ENCODE peak calls at places on chromosomes 13 and 19, in six cellular contexts. One of them, this sample, is unnamed.

GRCh38 chr13:113105032-113105993 is at the start of gene F7:
- DNase-seq in fibroblast of pulmonary artery: no peak
- DNase-seq in AG20443: peak; percentile 39
- DNase-seq in stimulated activated CD4-positive, alpha-beta T cell treated with anti-CD3 and anti-CD28 coated beads, Interleukin-1b, Interleukin-23, amount 100 ng/mL, for 24 hours: no peak
- DNase-seq in IMR-90: peak; percentile 45
- DNase-seq in GF-D8: no peak
- DNase-seq in this sample: no peak

GRCh38 chr19:18637644-18638630 is 1.1 kb downstream of the KLHL26 start:
- DNase-seq in GF-D8: no peak
- DNase-seq in fibroblast of pulmonary artery: no peak
- DNase-seq in stimulated activated CD4-positive, alpha-beta T cell treated with anti-CD3 and anti-CD28 coated beads, Interleukin-1b, Interleukin-23, amount 100 ng/mL, for 24 hours: no peak
- DNase-seq in AG20443: no peak
- DNase-seq in IMR-90: no peak
- DNase-seq in this sample: peak; percentile 20

GRCh38 chr19:8580710-8581281 is 3.6 kb upstream of the MYO1F start:
- DNase-seq in AG20443: peak; percentile 83
- DNase-seq in fibroblast of pulmonary artery: peak; percentile 77
- DNase-seq in GF-D8: peak; percentile 21
- DNase-seq in IMR-90: peak; percentile 66
- DNase-seq in stimulated activated CD4-positive, alpha-beta T cell treated with anti-CD3 and anti-CD28 coated beads, Interleukin-1b, Interleukin-23, amount 100 ng/mL, for 24 hours: peak; percentile 69
- DNase-seq in this sample: peak; percentile 78

GRCh38 chr19:17686592-17687042 is 1.5 kb downstream of the UNC13A start:
- DNase-seq in GF-D8: no peak
- DNase-seq in fibroblast of pulmonary artery: peak; percentile 21
- DNase-seq in AG20443: peak; percentile 58
- DNase-seq in stimulated activated CD4-positive, alpha-beta T cell treated with anti-CD3 and anti-CD28 coated beads, Interleukin-1b, Interleukin-23, amount 100 ng/mL, for 24 hours: no peak
- DNase-seq in IMR-90: no peak
- DNase-seq in this sample: no peak

GRCh38 chr19:39448271-39448670 is 2.9 kb downstream of the SUPT5H start:
- DNase-seq in fibroblast of pulmonary artery: no peak
- DNase-seq in stimulated activated CD4-positive, alpha-beta T cell treated with anti-CD3 and anti-CD28 coated beads, Interleukin-1b, Interleukin-23, amount 100 ng/mL, for 24 hours: no peak
- DNase-seq in IMR-90: peak; percentile 51
- DNase-seq in AG20443: peak; percentile 55
- DNase-seq in GF-D8: no peak
- DNase-seq in this sample: no peak

GRCh38 chr13:105266615-105267014 is 1268.8 kb downstream of the EFNB2 start:
- DNase-seq in IMR-90: no peak
- DNase-seq in AG20443: no peak
- DNase-seq in stimulated activated CD4-positive, alpha-beta T cell treated with anti-CD3 and anti-CD28 coated beads, Interleukin-1b, Interleukin-23, amount 100 ng/mL, for 24 hours: no peak
- DNase-seq in GF-D8: no peak
- DNase-seq in fibroblast of pulmonary artery: no peak
- DNase-seq in this sample: no peak

GRCh38 chr13:51739403-51740112 is 64.4 kb downstream of the DHRS12 start:
- DNase-seq in GF-D8: no peak
- DNase-seq in stimulated activated CD4-positive, alpha-beta T cell treated with anti-CD3 and anti-CD28 coated beads, Interleukin-1b, Interleukin-23, amount 100 ng/mL, for 24 hours: no peak
- DNase-seq in fibroblast of pulmonary artery: peak; percentile 29
- DNase-seq in IMR-90: no peak
- DNase-seq in AG20443: peak; percentile 15
- DNase-seq in this sample: no peak

GRCh38 chr13:22278336-22278929 is 607.6 kb downstream of the FGF9 start:
- DNase-seq in stimulated activated CD4-positive, alpha-beta T cell treated with anti-CD3 and anti-CD28 coated beads, Interleukin-1b, Interleukin-23, amount 100 ng/mL, for 24 hours: peak; percentile 38
- DNase-seq in IMR-90: peak; percentile 63
- DNase-seq in fibroblast of pulmonary artery: no peak
- DNase-seq in AG20443: peak; percentile 50
- DNase-seq in GF-D8: no peak
- DNase-seq in this sample: peak; percentile 38

GRCh38 chr13:24854311-24854710 is 90.3 kb downstream of the RNF17 start:
- DNase-seq in GF-D8: no peak
- DNase-seq in stimulated activated CD4-positive, alpha-beta T cell treated with anti-CD3 and anti-CD28 coated beads, Interleukin-1b, Interleukin-23, amount 100 ng/mL, for 24 hours: no peak
- DNase-seq in IMR-90: peak; percentile 2
- DNase-seq in fibroblast of pulmonary artery: peak; percentile 2
- DNase-seq in AG20443: no peak
- DNase-seq in this sample: no peak

GRCh38 chr19:21604351-21604926 is 99.0 kb downstream of the ZNF429 start:
- DNase-seq in IMR-90: peak; percentile 21
- DNase-seq in stimulated activated CD4-positive, alpha-beta T cell treated with anti-CD3 and anti-CD28 coated beads, Interleukin-1b, Interleukin-23, amount 100 ng/mL, for 24 hours: no peak
- DNase-seq in AG20443: peak; percentile 40
- DNase-seq in fibroblast of pulmonary artery: no peak
- DNase-seq in GF-D8: peak; percentile 18
- DNase-seq in this sample: peak; percentile 4

GRCh38 chr19:49870309-49870901 is 3.0 kb upstream of the PNKP start:
- DNase-seq in stimulated activated CD4-positive, alpha-beta T cell treated with anti-CD3 and anti-CD28 coated beads, Interleukin-1b, Interleukin-23, amount 100 ng/mL, for 24 hours: no peak
- DNase-seq in fibroblast of pulmonary artery: no peak
- DNase-seq in AG20443: no peak
- DNase-seq in GF-D8: no peak
- DNase-seq in IMR-90: no peak
- DNase-seq in this sample: no peak

GRCh38 chr13:113109151-113110047 is 3.8 kb downstream of the F7 start:
- DNase-seq in GF-D8: no peak
- DNase-seq in IMR-90: no peak
- DNase-seq in AG20443: no peak
- DNase-seq in fibroblast of pulmonary artery: no peak
- DNase-seq in stimulated activated CD4-positive, alpha-beta T cell treated with anti-CD3 and anti-CD28 coated beads, Interleukin-1b, Interleukin-23, amount 100 ng/mL, for 24 hours: no peak
- DNase-seq in this sample: no peak

GRCh38 chr19:13538854-13539253 is 32.6 kb upstream of the CACNA1A start:
- DNase-seq in fibroblast of pulmonary artery: no peak
- DNase-seq in stimulated activated CD4-positive, alpha-beta T cell treated with anti-CD3 and anti-CD28 coated beads, Interleukin-1b, Interleukin-23, amount 100 ng/mL, for 24 hours: no peak
- DNase-seq in GF-D8: no peak
- DNase-seq in AG20443: no peak
- DNase-seq in IMR-90: no peak
- DNase-seq in this sample: no peak

GRCh38 chr13:46211116-46211515 is 612 bp upstream of the LRRC63 start:
- DNase-seq in fibroblast of pulmonary artery: no peak
- DNase-seq in IMR-90: no peak
- DNase-seq in AG20443: no peak
- DNase-seq in GF-D8: peak; percentile 51
- DNase-seq in stimulated activated CD4-positive, alpha-beta T cell treated with anti-CD3 and anti-CD28 coated beads, Interleukin-1b, Interleukin-23, amount 100 ng/mL, for 24 hours: peak; percentile 25
- DNase-seq in this sample: peak; percentile 69

GRCh38 chr13:26557051-26557392 is 461 bp upstream of the WASF3 start:
- DNase-seq in fibroblast of pulmonary artery: no peak
- DNase-seq in IMR-90: no peak
- DNase-seq in GF-D8: no peak
- DNase-seq in AG20443: no peak
- DNase-seq in stimulated activated CD4-positive, alpha-beta T cell treated with anti-CD3 and anti-CD28 coated beads, Interleukin-1b, Interleukin-23, amount 100 ng/mL, for 24 hours: no peak
- DNase-seq in this sample: no peak

GRCh38 chr19:5631511-5632240 is 8.8 kb downstream of the SAFB start:
- DNase-seq in GF-D8: no peak
- DNase-seq in stimulated activated CD4-positive, alpha-beta T cell treated with anti-CD3 and anti-CD28 coated beads, Interleukin-1b, Interleukin-23, amount 100 ng/mL, for 24 hours: no peak
- DNase-seq in AG20443: peak; percentile 24
- DNase-seq in fibroblast of pulmonary artery: peak; percentile 35
- DNase-seq in IMR-90: no peak
- DNase-seq in this sample: no peak

GRCh38 chr19:10699650-10700335 is 1.4 kb upstream of the QTRT1 start:
- DNase-seq in GF-D8: peak; percentile 32
- DNase-seq in IMR-90: peak; percentile 54
- DNase-seq in stimulated activated CD4-positive, alpha-beta T cell treated with anti-CD3 and anti-CD28 coated beads, Interleukin-1b, Interleukin-23, amount 100 ng/mL, for 24 hours: peak; percentile 52
- DNase-seq in AG20443: peak; percentile 50
- DNase-seq in fibroblast of pulmonary artery: peak; percentile 76
- DNase-seq in this sample: peak; percentile 77

GRCh38 chr13:26771796-26772195 is 11.2 kb upstream of the GPR12 start:
- DNase-seq in IMR-90: no peak
- DNase-seq in GF-D8: no peak
- DNase-seq in stimulated activated CD4-positive, alpha-beta T cell treated with anti-CD3 and anti-CD28 coated beads, Interleukin-1b, Interleukin-23, amount 100 ng/mL, for 24 hours: no peak
- DNase-seq in AG20443: no peak
- DNase-seq in fibroblast of pulmonary artery: no peak
- DNase-seq in this sample: no peak

This sample was measured in AML-193.